ENCODE peak calls at places on chromosomes 6 and 20, in seven cellular contexts. One of them, this sample, is unnamed.

GRCh38 chr6:113645986-113646385 is 211.2 kb upstream of the MARCKS start:
- DNase-seq in OCI-LY7: no peak
- DNase-seq in sigmoid colon: no peak
- DNase-seq in heart left ventricle: no peak
- DNase-seq in A549: no peak
- DNase-seq in left ventricle myocardium inferior: no peak
- DNase-seq in cardiac muscle cell: no peak
- DNase-seq in this sample: no peak

GRCh38 chr6:28771401-28772267 is 152.2 kb downstream of the TRIM27 start:
- DNase-seq in OCI-LY7: peak; percentile 36
- DNase-seq in sigmoid colon: no peak
- DNase-seq in heart left ventricle: no peak
- DNase-seq in A549: no peak
- DNase-seq in left ventricle myocardium inferior: no peak
- DNase-seq in cardiac muscle cell: peak; percentile 47
- DNase-seq in this sample: no peak

GRCh38 chr20:63555661-63556381 is 1.9 kb downstream of the FNDC11 start:
- DNase-seq in OCI-LY7: no peak
- DNase-seq in sigmoid colon: no peak
- DNase-seq in heart left ventricle: no peak
- DNase-seq in A549: no peak
- DNase-seq in left ventricle myocardium inferior: no peak
- DNase-seq in cardiac muscle cell: no peak
- DNase-seq in this sample: no peak

GRCh38 chr6:19538086-19538485 is 299.1 kb upstream of the ID4 start:
- DNase-seq in OCI-LY7: no peak
- DNase-seq in sigmoid colon: no peak
- DNase-seq in heart left ventricle: no peak
- DNase-seq in A549: no peak
- DNase-seq in left ventricle myocardium inferior: no peak
- DNase-seq in cardiac muscle cell: no peak
- DNase-seq in this sample: peak; percentile 29

GRCh38 chr6:82283771-82284420 is 36.4 kb upstream of the IBTK start:
- DNase-seq in OCI-LY7: no peak
- DNase-seq in sigmoid colon: no peak
- DNase-seq in heart left ventricle: no peak
- DNase-seq in A549: no peak
- DNase-seq in left ventricle myocardium inferior: no peak
- DNase-seq in cardiac muscle cell: peak; percentile 24
- DNase-seq in this sample: no peak

GRCh38 chr6:143258945-143259344 is 191.6 kb downstream of the ADAT2 start:
- DNase-seq in OCI-LY7: peak; percentile 2
- DNase-seq in sigmoid colon: no peak
- DNase-seq in heart left ventricle: no peak
- DNase-seq in A549: no peak
- DNase-seq in left ventricle myocardium inferior: no peak
- DNase-seq in cardiac muscle cell: no peak
- DNase-seq in this sample: no peak

GRCh38 chr6:69825904-69826303 is 29.1 kb upstream of the LMBRD1 start:
- DNase-seq in OCI-LY7: no peak
- DNase-seq in sigmoid colon: no peak
- DNase-seq in heart left ventricle: no peak
- DNase-seq in A549: no peak
- DNase-seq in left ventricle myocardium inferior: no peak
- DNase-seq in cardiac muscle cell: no peak
- DNase-seq in this sample: no peak

GRCh38 chr6:48765352-48765961 is 654.5 kb upstream of the PTCHD4 start:
- DNase-seq in OCI-LY7: peak; percentile 31
- DNase-seq in sigmoid colon: no peak
- DNase-seq in heart left ventricle: peak; percentile 26
- DNase-seq in A549: no peak
- DNase-seq in left ventricle myocardium inferior: no peak
- DNase-seq in cardiac muscle cell: peak; percentile 79
- DNase-seq in this sample: peak; percentile 30

GRCh38 chr20:22320245-22320915 is 264.0 kb downstream of the FOXA2 start:
- DNase-seq in OCI-LY7: no peak
- DNase-seq in sigmoid colon: no peak
- DNase-seq in heart left ventricle: no peak
- DNase-seq in A549: no peak
- DNase-seq in left ventricle myocardium inferior: no peak
- DNase-seq in cardiac muscle cell: no peak
- DNase-seq in this sample: no peak

GRCh38 chr6:68167604-68168003 is 467.5 kb upstream of the ADGRB3 start:
- DNase-seq in OCI-LY7: no peak
- DNase-seq in sigmoid colon: no peak
- DNase-seq in heart left ventricle: no peak
- DNase-seq in A549: no peak
- DNase-seq in left ventricle myocardium inferior: no peak
- DNase-seq in cardiac muscle cell: no peak
- DNase-seq in this sample: no peak

GRCh38 chr6:43833223-43833995 is 63.4 kb downstream of the VEGFA start:
- DNase-seq in OCI-LY7: no peak
- DNase-seq in sigmoid colon: no peak
- DNase-seq in heart left ventricle: no peak
- DNase-seq in A549: no peak
- DNase-seq in left ventricle myocardium inferior: no peak
- DNase-seq in cardiac muscle cell: no peak
- DNase-seq in this sample: no peak

GRCh38 chr6:160139420-160139851 is 17.8 kb downstream of the SLC22A1 start:
- DNase-seq in OCI-LY7: no peak
- DNase-seq in sigmoid colon: peak; percentile 74
- DNase-seq in heart left ventricle: no peak
- DNase-seq in A549: peak; percentile 65
- DNase-seq in left ventricle myocardium inferior: no peak
- DNase-seq in cardiac muscle cell: no peak
- DNase-seq in this sample: no peak
- TF ChIP-seq CTCF in OCI-LY7: no peak
- TF ChIP-seq CTCF in sigmoid colon: no peak
- TF ChIP-seq CTCF in heart left ventricle: no peak
- TF ChIP-seq CTCF in A549: no peak
- TF ChIP-seq CTCF in left ventricle myocardium inferior: no peak
- TF ChIP-seq CTCF in cardiac muscle cell: no peak
- TF ChIP-seq CTCF in this sample: no peak

GRCh38 chr6:116375262-116375661 is 4.5 kb downstream of the DSE start:
- DNase-seq in OCI-LY7: no peak
- DNase-seq in sigmoid colon: no peak
- DNase-seq in heart left ventricle: no peak
- DNase-seq in A549: no peak
- DNase-seq in left ventricle myocardium inferior: no peak
- DNase-seq in cardiac muscle cell: no peak
- DNase-seq in this sample: no peak

GRCh38 chr6:116382587-116382986 is 11.8 kb downstream of the DSE start:
- DNase-seq in OCI-LY7: no peak
- DNase-seq in sigmoid colon: no peak
- DNase-seq in heart left ventricle: no peak
- DNase-seq in A549: no peak
- DNase-seq in left ventricle myocardium inferior: no peak
- DNase-seq in cardiac muscle cell: no peak
- DNase-seq in this sample: no peak

GRCh38 chr6:116381000-116381399 is 10.3 kb downstream of the DSE start:
- DNase-seq in OCI-LY7: no peak
- DNase-seq in sigmoid colon: no peak
- DNase-seq in heart left ventricle: no peak
- DNase-seq in A549: no peak
- DNase-seq in left ventricle myocardium inferior: no peak
- DNase-seq in cardiac muscle cell: no peak
- DNase-seq in this sample: no peak

GRCh38 chr6:116376149-116376548 is 5.4 kb downstream of the DSE start:
- DNase-seq in OCI-LY7: no peak
- DNase-seq in sigmoid colon: no peak
- DNase-seq in heart left ventricle: no peak
- DNase-seq in A549: no peak
- DNase-seq in left ventricle myocardium inferior: no peak
- DNase-seq in cardiac muscle cell: peak; percentile 56
- DNase-seq in this sample: no peak

DNA sequence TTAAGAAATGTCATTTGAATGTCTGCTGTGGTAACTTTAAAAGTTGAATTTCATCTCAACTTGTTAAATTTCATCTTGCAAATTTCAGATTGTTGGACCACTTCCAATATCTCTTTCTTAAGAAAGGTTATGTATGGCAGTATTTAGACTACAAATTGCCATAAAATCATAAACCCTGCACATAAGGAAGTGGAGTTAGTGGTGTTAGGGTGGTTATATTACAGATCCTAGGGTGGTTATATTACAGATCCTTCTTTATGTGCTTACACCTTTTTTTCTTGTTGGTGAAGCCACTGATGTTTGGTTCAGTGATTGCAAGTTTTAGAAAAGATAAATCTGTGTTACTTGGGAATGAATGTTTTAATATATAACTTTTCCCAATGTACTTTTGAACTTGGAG is 9.0 kb downstream of the DSE start:
- DNase-seq in OCI-LY7: no peak
- DNase-seq in sigmoid colon: no peak
- DNase-seq in heart left ventricle: no peak
- DNase-seq in A549: no peak
- DNase-seq in left ventricle myocardium inferior: no peak
- DNase-seq in cardiac muscle cell: no peak
- DNase-seq in this sample: no peak
- H3K4me1 ChIP-seq in OCI-LY7: no peaks in the 10 kb centered on the region
- H3K4me1 ChIP-seq in sigmoid colon: no peaks in the 10 kb centered on the region
- H3K4me1 ChIP-seq in heart left ventricle: peaks cover 7% of the 10 kb centered on the region
- H3K4me1 ChIP-seq in A549: peaks cover 26% of the 10 kb centered on the region
- H3K4me1 ChIP-seq in left ventricle myocardium inferior: peaks cover 12% of the 10 kb centered on the region
- H3K4me1 ChIP-seq in cardiac muscle cell: peaks cover 16% of the 10 kb centered on the region
- H3K4me1 ChIP-seq in this sample: peaks cover 8% of the 10 kb centered on the region

GRCh38 chr6:157880534-157880933 is 57.5 kb downstream of the SNX9 start:
- DNase-seq in OCI-LY7: no peak
- DNase-seq in sigmoid colon: no peak
- DNase-seq in heart left ventricle: no peak
- DNase-seq in A549: no peak
- DNase-seq in left ventricle myocardium inferior: no peak
- DNase-seq in cardiac muscle cell: no peak
- DNase-seq in this sample: no peak

GRCh38 chr6:157881375-157881774 is 58.3 kb downstream of the SNX9 start:
- DNase-seq in OCI-LY7: no peak
- DNase-seq in sigmoid colon: no peak
- DNase-seq in heart left ventricle: no peak
- DNase-seq in A549: no peak
- DNase-seq in left ventricle myocardium inferior: no peak
- DNase-seq in cardiac muscle cell: no peak
- DNase-seq in this sample: peak; percentile 73

GRCh38 chr6:157878039-157878438 is 55.0 kb downstream of the SNX9 start:
- DNase-seq in OCI-LY7: no peak
- DNase-seq in sigmoid colon: no peak
- DNase-seq in heart left ventricle: no peak
- DNase-seq in A549: no peak
- DNase-seq in left ventricle myocardium inferior: no peak
- DNase-seq in cardiac muscle cell: no peak
- DNase-seq in this sample: no peak

GRCh38 chr6:157879034-157879872 is 56.2 kb downstream of the SNX9 start:
- DNase-seq in OCI-LY7: no peak
- DNase-seq in sigmoid colon: no peak
- DNase-seq in heart left ventricle: no peak
- DNase-seq in A549: no peak
- DNase-seq in left ventricle myocardium inferior: no peak
- DNase-seq in cardiac muscle cell: no peak
- DNase-seq in this sample: no peak

DNA sequence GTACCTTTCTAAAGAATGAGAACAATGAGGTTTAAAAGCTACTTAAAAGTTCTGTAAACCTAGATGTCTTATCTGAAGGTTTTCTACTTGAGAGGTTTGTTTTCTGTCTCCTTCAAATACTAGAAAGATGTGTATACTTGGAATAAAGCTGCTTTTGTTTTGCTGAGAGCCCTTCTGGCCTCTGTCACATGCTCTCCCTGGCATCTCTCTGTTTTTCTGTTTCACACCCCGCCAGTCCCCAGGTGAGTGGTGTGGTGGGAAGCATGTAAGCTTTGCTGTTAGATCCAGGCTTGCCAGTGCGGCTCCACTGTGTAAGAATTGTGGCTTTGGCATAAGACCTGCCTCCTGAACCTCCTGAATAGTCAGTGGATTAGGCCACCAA is 56.8 kb downstream of the SNX9 start:
- DNase-seq in OCI-LY7: no peak
- DNase-seq in sigmoid colon: no peak
- DNase-seq in heart left ventricle: no peak
- DNase-seq in A549: no peak
- DNase-seq in left ventricle myocardium inferior: no peak
- DNase-seq in cardiac muscle cell: peak; percentile 11
- DNase-seq in this sample: peak; percentile 52
- H3K4me3 ChIP-seq in OCI-LY7: no peak overlapping the region
- H3K4me3 ChIP-seq in sigmoid colon: no peak overlapping the region
- H3K4me3 ChIP-seq in heart left ventricle: no peak overlapping the region
- H3K4me3 ChIP-seq in A549: no peak overlapping the region
- H3K4me3 ChIP-seq in left ventricle myocardium inferior: no peak overlapping the region
- H3K4me3 ChIP-seq in cardiac muscle cell: no peak overlapping the region
- H3K4me3 ChIP-seq in this sample: no peak overlapping the region

GRCh38 chr6:31687860-31688693 is 7.2 kb upstream of the LY6G5C start:
- DNase-seq in OCI-LY7: no peak
- DNase-seq in sigmoid colon: no peak
- DNase-seq in heart left ventricle: no peak
- DNase-seq in A549: no peak
- DNase-seq in left ventricle myocardium inferior: no peak
- DNase-seq in cardiac muscle cell: no peak
- DNase-seq in this sample: no peak

GRCh38 chr6:31691078-31691463 is 10.2 kb upstream of the LY6G5C start:
- DNase-seq in OCI-LY7: no peak
- DNase-seq in sigmoid colon: no peak
- DNase-seq in heart left ventricle: no peak
- DNase-seq in A549: no peak
- DNase-seq in left ventricle myocardium inferior: no peak
- DNase-seq in cardiac muscle cell: no peak
- DNase-seq in this sample: no peak

GRCh38 chr6:31691564-31692108 is 10.8 kb upstream of the LY6G5C start:
- DNase-seq in OCI-LY7: no peak
- DNase-seq in sigmoid colon: no peak
- DNase-seq in heart left ventricle: no peak
- DNase-seq in A549: no peak
- DNase-seq in left ventricle myocardium inferior: no peak
- DNase-seq in cardiac muscle cell: no peak
- DNase-seq in this sample: no peak

GRCh38 chr6:31690231-31691077 is 9.6 kb upstream of the LY6G5C start:
- DNase-seq in OCI-LY7: no peak
- DNase-seq in sigmoid colon: no peak
- DNase-seq in heart left ventricle: no peak
- DNase-seq in A549: no peak
- DNase-seq in left ventricle myocardium inferior: no peak
- DNase-seq in cardiac muscle cell: no peak
- DNase-seq in this sample: no peak

DNA sequence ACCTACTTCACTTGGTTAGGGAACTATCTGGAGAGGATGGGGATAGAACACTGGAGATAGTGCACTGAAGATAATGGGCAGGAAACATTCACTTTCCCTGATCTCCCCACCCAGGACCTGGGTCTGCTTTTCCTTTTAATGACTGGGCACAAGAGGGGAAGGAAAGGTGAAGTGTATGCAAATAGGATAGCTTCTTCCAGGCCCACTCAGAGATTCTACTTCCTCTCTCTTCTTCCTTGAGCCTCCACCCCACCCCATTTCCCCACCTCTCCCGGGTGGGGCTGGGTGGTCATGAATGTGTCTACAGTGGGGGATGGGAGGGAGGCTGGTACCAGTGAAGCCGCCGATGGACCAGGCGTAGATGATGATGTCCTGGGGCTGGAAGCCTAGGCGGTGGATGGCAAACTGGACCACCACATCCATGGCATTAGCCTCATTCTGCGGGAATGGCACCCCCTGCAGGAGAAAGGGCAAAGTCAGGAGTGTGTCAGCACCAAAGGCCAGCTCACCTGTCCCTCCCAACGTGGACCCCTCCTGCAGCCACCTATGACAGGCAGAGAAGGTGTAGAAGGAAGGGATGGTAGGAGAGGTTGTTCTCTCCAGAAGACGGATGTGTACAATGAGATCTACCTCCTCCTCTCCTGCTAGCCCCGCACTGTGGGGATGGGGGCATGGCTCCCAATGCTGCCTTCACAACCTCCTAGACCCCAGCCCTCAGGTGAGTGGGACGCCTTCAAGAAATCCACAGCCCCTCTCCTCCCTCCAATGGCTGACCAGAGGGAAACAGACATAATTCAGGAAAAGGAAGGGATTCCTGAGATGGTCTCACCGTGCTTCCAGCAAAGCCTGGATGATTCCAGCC is 8.6 kb upstream of the LY6G5C start:
- DNase-seq in OCI-LY7: no peak
- DNase-seq in sigmoid colon: no peak
- DNase-seq in heart left ventricle: no peak
- DNase-seq in A549: no peak
- DNase-seq in left ventricle myocardium inferior: no peak
- DNase-seq in cardiac muscle cell: no peak
- DNase-seq in this sample: no peak
- TF ChIP-seq CTCF in OCI-LY7: peak; percentile 73
- TF ChIP-seq CTCF in sigmoid colon: no peak
- TF ChIP-seq CTCF in heart left ventricle: no peak
- TF ChIP-seq CTCF in A549: peak; percentile 18
- TF ChIP-seq CTCF in left ventricle myocardium inferior: peak; percentile 26
- TF ChIP-seq CTCF in cardiac muscle cell: peak; percentile 39
- TF ChIP-seq CTCF in this sample: no peak

This sample was measured in lung.